ENCODE peak calls at places on chromosomes 5 and 9, in seven cellular contexts. X is K562, K is HepG2, A is GM12892, V is SK-N-SH, O is GM12878, E is H1. S is an unnamed sample.

GRCh38 chr9:77291714-77292113 is 114.4 kb downstream of the VPS13A start:
- DNase-seq in X (peak), K (peak), A (no peak), V (peak), O (no peak), E (no peak), S (no peak)

GRCh38 chr9:123299558-123300126 is 31.3 kb upstream of the STRBP start:
- DNase-seq in X (peak), K (no peak), A (no peak), V (peak), O (no peak), E (no peak), S (no peak)

GRCh38 chr5:76801159-76801802 is 17.5 kb upstream of the F2RL1 start:
- DNase-seq in X (no peak), K (no peak), A (no peak), V (no peak), O (no peak), E (no peak), S (no peak)

GRCh38 chr9:112434487-112434886 is 52.1 kb upstream of the KIAA1958 start:
- DNase-seq in X (no peak), K (no peak), A (no peak), V (no peak), O (no peak), E (no peak), S (no peak)

GRCh38 chr5:153983885-153984284 is 54.8 kb downstream of the FAM114A2 start:
- DNase-seq in X (no peak), K (no peak), A (no peak), V (no peak), O (no peak), E (no peak), S (no peak)

GRCh38 chr5:109045710-109046109 is 298.0 kb downstream of the FER start:
- DNase-seq in X (no peak), K (no peak), A (no peak), V (no peak), O (no peak), E (no peak), S (no peak)

GRCh38 chr5:151079838-151080619 is 805 bp downstream of the TNIP1 start:
- DNase-seq in X (peak), K (no peak), A (no peak), V (peak), O (no peak), E (no peak), S (no peak)

GRCh38 chr9:82546131-82546530 is 516.8 kb downstream of the RASEF start:
- DNase-seq in X (no peak), K (no peak), A (no peak), V (no peak), O (no peak), E (no peak), S (no peak)

GRCh38 chr9:13962006-13962405 is 351.9 kb downstream of the NFIB start:
- DNase-seq in X (no peak), K (no peak), A (no peak), V (no peak), O (no peak), E (no peak), S (no peak)

GRCh38 chr9:80061940-80062339 is 490.2 kb downstream of the TLE4 start:
- DNase-seq in X (no peak), K (no peak), A (no peak), V (no peak), O (no peak), E (no peak), S (no peak)

GRCh38 chr5:35557199-35557598 is 60.5 kb upstream of the SPEF2 start:
- DNase-seq in X (no peak), K (no peak), A (no peak), V (no peak), O (no peak), E (no peak), S (no peak)

GRCh38 chr5:180590543-180591248 is 603 bp downstream of the SCGB3A1 start:
- DNase-seq in X (no peak), K (no peak), A (no peak), V (peak), O (no peak), E (no peak), S (peak)

GRCh38 chr9:106697799-106698591 is 165.0 kb upstream of the ZNF462 start:
- DNase-seq in X (no peak), K (no peak), A (no peak), V (peak), O (no peak), E (no peak), S (no peak)

GRCh38 chr5:154568597-154568996 is 90.6 kb upstream of the HAND1 start:
- DNase-seq in X (no peak), K (no peak), A (no peak), V (peak), O (no peak), E (no peak), S (no peak)

GRCh38 chr5:149895416-149896345 is 48.9 kb downstream of the PDE6A start:
- DNase-seq in X (no peak), K (no peak), A (no peak), V (no peak), O (no peak), E (no peak), S (no peak)

GRCh38 chr9:127919253-127919815 is 2.5 kb upstream of the ST6GALNAC4 start:
- DNase-seq in X (peak), K (peak), A (no peak), V (no peak), O (no peak), E (no peak), S (no peak)

GRCh38 chr5:15737036-15737821 is 237.2 kb downstream of the FBXL7 start:
- DNase-seq in X (no peak), K (no peak), A (no peak), V (peak), O (no peak), E (no peak), S (no peak)

GRCh38 chr5:147512640-147513334 is 2.9 kb upstream of the DPYSL3 start:
- DNase-seq in X (no peak), K (no peak), A (no peak), V (no peak), O (no peak), E (no peak), S (no peak)

GRCh38 chr9:22124263-22125011 is 115.3 kb upstream of the CDKN2B start:
- DNase-seq in X (no peak), K (no peak), A (no peak), V (no peak), O (no peak), E (no peak), S (no peak)

GRCh38 chr5:602466-603035 is 9.6 kb upstream of the CEP72 start:
- DNase-seq in X (no peak), K (no peak), A (no peak), V (no peak), O (no peak), E (no peak), S (no peak)

GRCh38 chr5:139481580-139482049 is 943 bp downstream of the STING1 start:
- DNase-seq in X (peak), K (no peak), A (no peak), V (peak), O (no peak), E (no peak), S (no peak)

GRCh38 chr9:134454386-134454978 is 128.2 kb downstream of the RXRA start:
- DNase-seq in X (no peak), K (no peak), A (no peak), V (no peak), O (no peak), E (no peak), S (no peak)

GRCh38 chr9:128635266-128636023 is 21.2 kb downstream of the DYNC2I2 start:
- DNase-seq in X (peak), K (peak), A (peak), V (peak), O (no peak), E (peak), S (no peak)

GRCh38 chr9:26142631-26143030 is 464.4 kb upstream of the TUSC1 start:
- DNase-seq in X (no peak), K (no peak), A (no peak), V (no peak), O (no peak), E (no peak), S (no peak)

GRCh38 chr9:26152350-26152749 is 474.1 kb upstream of the TUSC1 start:
- DNase-seq in X (no peak), K (no peak), A (no peak), V (no peak), O (no peak), E (no peak), S (no peak)

GRCh38 chr9:26145938-26146337 is 467.7 kb upstream of the TUSC1 start:
- DNase-seq in X (no peak), K (no peak), A (no peak), V (no peak), O (no peak), E (no peak), S (no peak)

GRCh38 chr9:26142201-26142600 is 464.0 kb upstream of the TUSC1 start:
- DNase-seq in X (no peak), K (no peak), A (no peak), V (no peak), O (no peak), E (no peak), S (no peak)

GRCh38 chr9:26148128-26148527 is 469.9 kb upstream of the TUSC1 start:
- DNase-seq in X (no peak), K (no peak), A (no peak), V (no peak), O (no peak), E (no peak), S (no peak)
- TF ChIP-seq TAF1 in X (no peak), K (no peak), A (no peak), V (no peak), O (no peak), E (no peak), S (no peak)

GRCh38 chr5:132877938-132878337 is 4.5 kb downstream of the LEAP2 start:
- DNase-seq in X (no peak), K (no peak), A (no peak), V (no peak), O (no peak), E (no peak), S (no peak)

GRCh38 chr5:132886064-132886823 is 12.8 kb downstream of the LEAP2 start:
- DNase-seq in X (no peak), K (no peak), A (no peak), V (no peak), O (no peak), E (no peak), S (no peak)

GRCh38 chr5:132887326-132887725 is 13.9 kb downstream of the LEAP2 start:
- DNase-seq in X (no peak), K (no peak), A (no peak), V (no peak), O (no peak), E (no peak), S (no peak)

GRCh38 chr5:132884548-132884947 is 11.1 kb downstream of the LEAP2 start:
- DNase-seq in X (no peak), K (no peak), A (no peak), V (no peak), O (no peak), E (no peak), S (no peak)

GRCh38 chr5:132883261-132883834 is 9.9 kb downstream of the LEAP2 start:
- DNase-seq in X (peak), K (peak), A (no peak), V (peak), O (no peak), E (no peak), S (no peak)
- TF ChIP-seq TAF1 in X (no peak), K (no peak), A (no peak), V (no peak), O (no peak), E (no peak), S (no peak)

GRCh38 chr9:131299346-131299745 is 9.8 kb downstream of the PLPP7 start:
- DNase-seq in X (no peak), K (no peak), A (no peak), V (no peak), O (no peak), E (no peak), S (no peak)
- TF ChIP-seq TAF1 in X (no peak), K (no peak), A (no peak), V (no peak), O (no peak), E (no peak), S (no peak)

GRCh38 chr5:95760291-95761191 is 29.4 kb downstream of the RHOBTB3 start:
- DNase-seq in X (no peak), K (peak), A (peak), V (no peak), O (peak), E (no peak), S (no peak)
- TF ChIP-seq TAF1 in X (no peak), K (no peak), A (no peak), V (no peak), O (no peak), E (no peak), S (no peak)

DNA sequence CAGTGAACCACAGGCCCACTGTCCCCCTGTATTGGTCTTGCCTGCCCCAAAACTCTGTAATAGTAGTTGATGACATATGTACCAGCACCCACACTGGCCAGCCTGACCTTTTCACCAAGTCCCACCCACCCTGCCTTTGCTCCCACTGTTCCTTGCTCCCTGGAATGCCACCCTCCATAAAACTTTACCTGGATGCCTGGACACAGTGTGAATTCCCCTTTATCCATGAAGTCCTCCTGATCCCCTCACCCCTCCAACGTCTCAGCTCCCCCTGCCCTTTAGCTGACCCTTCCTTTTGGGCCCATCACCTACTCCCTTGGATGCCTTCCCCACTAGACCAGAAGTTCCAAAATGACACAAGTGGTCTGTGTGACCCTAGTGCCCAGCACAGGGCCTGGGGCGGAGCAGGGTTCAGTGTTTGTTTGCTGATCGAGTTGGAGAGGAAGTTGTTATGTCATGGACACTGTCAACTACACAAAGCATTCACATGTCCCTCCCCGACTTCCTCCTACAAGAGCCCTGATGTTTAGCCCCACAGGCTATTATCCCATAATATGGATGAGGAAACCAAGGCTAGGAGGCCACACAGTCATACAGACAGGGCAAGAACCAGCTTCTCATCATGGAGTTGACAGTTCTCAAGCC is 16.1 kb downstream of the AMBP start:
- DNase-seq in X (no peak), K (peak), A (no peak), V (no peak), O (no peak), E (no peak), S (no peak)
- TF ChIP-seq TAF1 in X (no peak), K (no peak), A (no peak), V (no peak), O (no peak), E (no peak), S (no peak)